ENCODE peak calls at places on chromosomes 2 and 18, in four cellular contexts. F, C, V and R are unnamed samples.

GRCh38 chr18:62523631-62524442 is 1.0 kb downstream of the ZCCHC2 start:
- DNase-seq in F (peak; percentile 76), C (peak; percentile 69), V (peak; percentile 46), R (peak; percentile 66)

GRCh38 chr2:141557329-141558098 is 573.3 kb downstream of the LRP1B start:
- DNase-seq in F (no peak), C (peak; percentile 98), V (no peak), R (peak; percentile 97)

GRCh38 chr2:225584821-225585220 is 185.3 kb downstream of the NYAP2 start:
- DNase-seq in F (no peak), V (no peak), C (peak; percentile 19), R (no peak)

GRCh38 chr2:96549967-96550786 is 13.6 kb downstream of the ARID5A start:
- DNase-seq in C (peak; percentile 18), F (peak; percentile 66), V (no peak), R (peak; percentile 55)

GRCh38 chr18:3046216-3046808 is 33.4 kb upstream of the LPIN2 start:
- DNase-seq in F (no peak), C (no peak), V (no peak), R (no peak)

GRCh38 chr2:224594840-224595239 is 9.7 kb upstream of the CUL3 start:
- DNase-seq in V (no peak), F (no peak), C (no peak), R (peak; percentile 76)

GRCh38 chr18:74468547-74469014 is 11.5 kb upstream of the DIPK1C start:
- DNase-seq in V (no peak), C (no peak), F (no peak), R (peak; percentile 33)

GRCh38 chr18:28485918-28486317 is 309.0 kb upstream of the CDH2 start:
- DNase-seq in F (no peak), V (no peak), C (no peak), R (no peak)

GRCh38 chr2:144914622-144915230 is 394.8 kb upstream of the ZEB2 start:
- DNase-seq in C (no peak), F (no peak), V (no peak), R (peak; percentile 6)

GRCh38 chr18:61531182-61531581 is 198.0 kb downstream of the CDH20 start:
- DNase-seq in F (no peak), V (no peak), C (no peak), R (no peak)

GRCh38 chr2:239143858-239144712 is 256.7 kb downstream of the HDAC4 start:
- DNase-seq in F (no peak), V (no peak), C (peak; percentile 76), R (peak; percentile 7)

GRCh38 chr2:241272722-241273551 is 42.5 kb downstream of the HDLBP start:
- DNase-seq in V (peak; percentile 82), F (peak; percentile 88), C (peak; percentile 61), R (peak; percentile 68)

GRCh38 chr2:46839045-46839444 is 76.6 kb downstream of the MCFD2 start:
- DNase-seq in C (no peak), F (peak; percentile 34), V (no peak), R (no peak)

GRCh38 chr2:109611467-109612095 is 2.2 kb downstream of the SEPTIN10 start:
- DNase-seq in F (no peak), V (no peak), C (peak; percentile 70), R (peak; percentile 42)

GRCh38 chr2:147099845-147100244 is 745.0 kb upstream of the ACVR2A start:
- DNase-seq in V (no peak), F (no peak), C (no peak), R (peak; percentile 83)

GRCh38 chr2:130327703-130328527 is 14.8 kb upstream of the IMP4 start:
- DNase-seq in V (no peak), C (peak; percentile 82), F (no peak), R (peak; percentile 80)

GRCh38 chr2:158391876-158392275 is 64.7 kb downstream of the CCDC148 start:
- DNase-seq in C (peak; percentile 55), F (no peak), V (no peak), R (peak; percentile 82)

GRCh38 chr2:99675110-99675661 is 185.4 kb upstream of the REV1 start:
- DNase-seq in C (no peak), V (no peak), F (no peak), R (no peak)

GRCh38 chr18:111292-112014 is 46.9 kb upstream of the USP14 start:
- DNase-seq in F (no peak), C (peak; percentile 43), V (peak; percentile 59), R (peak; percentile 80)
- H3K4me3 ChIP-seq in F (peak overlapping the region; percentile 60), C (peak overlapping the region; percentile 37), V (peak overlapping the region; percentile 20), R (peak overlapping the region; percentile 43)

GRCh38 chr2:229586746-229587705 is 127.3 kb downstream of the DNER start:
- DNase-seq in V (peak; percentile 73), F (peak; percentile 87), C (peak; percentile 89), R (peak; percentile 95)
- H3K4me3 ChIP-seq in V (no peak overlapping the region), F (peak overlapping the region; percentile 13), C (peak overlapping the region; percentile 47), R (peak overlapping the region; percentile 33)

DNA sequence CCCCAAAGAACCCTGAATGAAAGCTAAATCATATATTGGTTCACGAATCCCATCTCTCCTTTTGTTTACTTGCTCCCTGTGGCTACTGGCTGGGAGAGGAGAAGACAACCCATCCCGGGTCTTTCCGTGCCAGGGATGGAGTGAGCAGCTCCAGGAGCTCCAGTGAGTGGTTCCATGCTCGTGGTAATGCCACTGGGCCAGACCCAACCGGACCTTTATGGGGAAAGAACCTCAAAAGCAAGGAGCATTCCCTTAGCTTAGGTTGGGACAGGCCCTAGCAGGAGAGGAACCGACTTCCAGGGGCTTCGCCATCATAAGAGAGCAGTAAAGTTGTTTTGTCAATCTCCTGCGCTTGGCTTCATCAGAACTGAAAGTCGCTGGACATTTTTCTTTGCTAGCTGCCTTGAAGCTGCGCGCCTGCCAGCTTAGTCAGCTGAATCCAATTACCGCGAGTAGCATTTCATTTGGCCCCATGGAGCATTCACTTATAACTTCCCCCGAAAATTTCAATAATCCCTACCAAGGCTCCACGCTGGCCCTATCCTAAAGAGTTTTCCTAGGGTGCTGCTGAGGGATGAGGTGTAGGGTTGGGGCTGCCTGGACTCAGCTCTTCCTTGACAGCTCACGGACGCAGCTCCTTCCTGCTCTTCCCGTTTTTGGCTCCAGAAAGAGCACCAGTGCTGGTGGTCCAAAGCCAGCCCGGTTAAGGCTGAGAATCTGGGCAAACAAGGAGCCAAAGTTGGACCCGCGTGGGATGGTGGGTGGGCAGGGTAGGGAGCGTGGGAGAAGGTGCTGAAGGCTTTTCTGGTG is 4.9 kb downstream of the HOXD3 start:
- DNase-seq in V (no peak), F (no peak), C (peak; percentile 8), R (peak; percentile 13)
- H3K4me3 ChIP-seq in V (no peak overlapping the region), F (peak overlapping the region; percentile 34), C (no peak overlapping the region), R (no peak overlapping the region)

GRCh38 chr2:33405180-33406105 is 71.0 kb upstream of the RASGRP3 start:
- DNase-seq in F (no peak), C (peak; percentile 54), V (no peak), R (no peak)
- H3K4me3 ChIP-seq in F (no peak overlapping the region), C (no peak overlapping the region), V (no peak overlapping the region), R (no peak overlapping the region)

DNA sequence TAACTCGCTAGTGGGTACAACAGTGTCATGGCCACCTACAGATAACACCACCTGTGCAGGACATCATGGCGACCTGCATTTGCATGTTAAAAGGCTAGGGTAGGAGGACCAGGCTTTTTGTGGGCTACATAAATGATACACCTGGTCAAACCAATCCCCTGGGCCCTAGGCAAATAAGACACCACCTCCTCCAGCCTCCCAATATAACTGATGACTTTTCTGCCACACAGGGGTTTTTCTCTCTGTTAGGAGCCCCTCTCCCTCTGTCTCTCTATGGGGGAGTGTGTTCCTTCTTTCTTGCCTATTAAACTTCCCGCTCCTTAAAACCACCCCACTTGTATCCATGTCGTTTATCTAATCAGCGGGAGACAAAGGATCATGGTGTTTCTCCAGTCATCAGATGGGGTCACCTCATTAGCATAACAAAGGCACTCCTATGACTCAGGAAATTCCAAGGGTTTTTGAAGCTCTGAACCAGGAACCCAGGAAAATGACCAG is 10.8 kb upstream of the BUB1 start:
- DNase-seq in C (no peak), F (no peak), V (no peak), R (peak; percentile 70)
- H3K4me3 ChIP-seq in C (no peak overlapping the region), F (no peak overlapping the region), V (no peak overlapping the region), R (no peak overlapping the region)

GRCh38 chr2:28622101-28622499 is 126.2 kb downstream of the PLB1 start:
- DNase-seq in V (no peak), F (no peak), C (no peak), R (no peak)
- H3K4me3 ChIP-seq in V (no peak overlapping the region), F (no peak overlapping the region), C (no peak overlapping the region), R (no peak overlapping the region)